ENCODE peak calls at places on chromosomes 1 and 21, in ten cellular contexts. One of them, this sample, is unnamed.

GRCh38 chr1:89955311-89955710 is 39.6 kb upstream of the ZNF326 start:
- DNase-seq in tibial artery: no peak
- DNase-seq in lung microvascular endothelial cell: no peak
- DNase-seq in lower lobe of right lung: no peak
- DNase-seq in midbrain: no peak
- DNase-seq in H7: no peak
- DNase-seq in NCI-H2029: no peak
- DNase-seq in NCI-H2171 treated with DMSO at 0.1 percent for 48 hours: no peak
- DNase-seq in HCT116: no peak
- DNase-seq in EH: no peak
- DNase-seq in this sample: no peak

GRCh38 chr1:91831132-91831930 is 54.6 kb downstream of the TGFBR3 start:
- DNase-seq in tibial artery: no peak
- DNase-seq in lung microvascular endothelial cell: no peak
- DNase-seq in lower lobe of right lung: no peak
- DNase-seq in midbrain: no peak
- DNase-seq in H7: no peak
- DNase-seq in NCI-H2029: peak
- DNase-seq in NCI-H2171 treated with DMSO at 0.1 percent for 48 hours: no peak
- DNase-seq in HCT116: no peak
- DNase-seq in EH: peak
- DNase-seq in this sample: no peak

GRCh38 chr1:31926846-31927660 is 11.1 kb downstream of the PTP4A2 start:
- DNase-seq in tibial artery: no peak
- DNase-seq in lung microvascular endothelial cell: no peak
- DNase-seq in lower lobe of right lung: no peak
- DNase-seq in midbrain: peak
- DNase-seq in H7: no peak
- DNase-seq in NCI-H2029: no peak
- DNase-seq in NCI-H2171 treated with DMSO at 0.1 percent for 48 hours: no peak
- DNase-seq in HCT116: no peak
- DNase-seq in EH: no peak
- DNase-seq in this sample: no peak

GRCh38 chr1:94438692-94439276 is 20.6 kb downstream of the ABCD3 start:
- DNase-seq in tibial artery: no peak
- DNase-seq in lung microvascular endothelial cell: peak
- DNase-seq in lower lobe of right lung: no peak
- DNase-seq in midbrain: no peak
- DNase-seq in H7: no peak
- DNase-seq in NCI-H2029: peak
- DNase-seq in NCI-H2171 treated with DMSO at 0.1 percent for 48 hours: no peak
- DNase-seq in HCT116: no peak
- DNase-seq in EH: peak
- DNase-seq in this sample: no peak

GRCh38 chr1:86928819-86929218 is 14.4 kb downstream of the HS2ST1 start:
- DNase-seq in tibial artery: no peak
- DNase-seq in lung microvascular endothelial cell: no peak
- DNase-seq in lower lobe of right lung: no peak
- DNase-seq in midbrain: no peak
- DNase-seq in H7: no peak
- DNase-seq in NCI-H2029: no peak
- DNase-seq in NCI-H2171 treated with DMSO at 0.1 percent for 48 hours: no peak
- DNase-seq in HCT116: no peak
- DNase-seq in EH: no peak
- DNase-seq in this sample: no peak

GRCh38 chr1:215146252-215146975 is 63.9 kb downstream of the KCNK2 start:
- DNase-seq in tibial artery: no peak
- DNase-seq in lung microvascular endothelial cell: peak
- DNase-seq in lower lobe of right lung: no peak
- DNase-seq in midbrain: peak
- DNase-seq in H7: no peak
- DNase-seq in NCI-H2029: no peak
- DNase-seq in NCI-H2171 treated with DMSO at 0.1 percent for 48 hours: peak
- DNase-seq in HCT116: peak
- DNase-seq in EH: peak
- DNase-seq in this sample: no peak

GRCh38 chr1:99004270-99005141 is at the start of gene PLPPR5:
- DNase-seq in tibial artery: no peak
- DNase-seq in lung microvascular endothelial cell: peak
- DNase-seq in lower lobe of right lung: no peak
- DNase-seq in midbrain: no peak
- DNase-seq in H7: peak
- DNase-seq in NCI-H2029: no peak
- DNase-seq in NCI-H2171 treated with DMSO at 0.1 percent for 48 hours: no peak
- DNase-seq in HCT116: no peak
- DNase-seq in EH: peak
- DNase-seq in this sample: peak

GRCh38 chr21:43721939-43722338 is 3.0 kb downstream of the PDXK start:
- DNase-seq in tibial artery: no peak
- DNase-seq in lung microvascular endothelial cell: no peak
- DNase-seq in lower lobe of right lung: no peak
- DNase-seq in midbrain: no peak
- DNase-seq in H7: no peak
- DNase-seq in NCI-H2029: no peak
- DNase-seq in NCI-H2171 treated with DMSO at 0.1 percent for 48 hours: no peak
- DNase-seq in HCT116: no peak
- DNase-seq in EH: no peak
- DNase-seq in this sample: peak

GRCh38 chr1:47627016-47627415 is 189.2 kb downstream of the FOXD2 start:
- DNase-seq in tibial artery: no peak
- DNase-seq in lung microvascular endothelial cell: no peak
- DNase-seq in lower lobe of right lung: no peak
- DNase-seq in midbrain: no peak
- DNase-seq in H7: peak
- DNase-seq in NCI-H2029: no peak
- DNase-seq in NCI-H2171 treated with DMSO at 0.1 percent for 48 hours: no peak
- DNase-seq in HCT116: no peak
- DNase-seq in EH: no peak
- DNase-seq in this sample: no peak

GRCh38 chr21:42641311-42642218 is 11.9 kb upstream of the PDE9A start:
- DNase-seq in tibial artery: no peak
- DNase-seq in lung microvascular endothelial cell: no peak
- DNase-seq in lower lobe of right lung: peak
- DNase-seq in midbrain: no peak
- DNase-seq in H7: peak
- DNase-seq in NCI-H2029: no peak
- DNase-seq in NCI-H2171 treated with DMSO at 0.1 percent for 48 hours: no peak
- DNase-seq in HCT116: no peak
- DNase-seq in EH: peak
- DNase-seq in this sample: peak

GRCh38 chr1:115980998-115981993 is 5.0 kb downstream of the SLC22A15 start:
- DNase-seq in tibial artery: no peak
- DNase-seq in lung microvascular endothelial cell: peak
- DNase-seq in lower lobe of right lung: no peak
- DNase-seq in midbrain: peak
- DNase-seq in H7: peak
- DNase-seq in NCI-H2029: no peak
- DNase-seq in NCI-H2171 treated with DMSO at 0.1 percent for 48 hours: peak
- DNase-seq in HCT116: peak
- DNase-seq in EH: peak
- DNase-seq in this sample: no peak

GRCh38 chr1:183806650-183807049 is 1.7 kb downstream of the RGL1 start:
- DNase-seq in tibial artery: no peak
- DNase-seq in lung microvascular endothelial cell: no peak
- DNase-seq in lower lobe of right lung: no peak
- DNase-seq in midbrain: no peak
- DNase-seq in H7: no peak
- DNase-seq in NCI-H2029: no peak
- DNase-seq in NCI-H2171 treated with DMSO at 0.1 percent for 48 hours: no peak
- DNase-seq in HCT116: no peak
- DNase-seq in EH: no peak
- DNase-seq in this sample: no peak

GRCh38 chr1:85445906-85446305 is 19.1 kb downstream of the DDAH1 start:
- DNase-seq in tibial artery: no peak
- DNase-seq in lung microvascular endothelial cell: no peak
- DNase-seq in lower lobe of right lung: no peak
- DNase-seq in midbrain: no peak
- DNase-seq in H7: no peak
- DNase-seq in NCI-H2029: no peak
- DNase-seq in NCI-H2171 treated with DMSO at 0.1 percent for 48 hours: no peak
- DNase-seq in HCT116: no peak
- DNase-seq in EH: peak
- DNase-seq in this sample: no peak

GRCh38 chr1:170010443-170010842 is 64.1 kb downstream of the KIFAP3 start:
- DNase-seq in tibial artery: peak
- DNase-seq in lung microvascular endothelial cell: peak
- DNase-seq in lower lobe of right lung: no peak
- DNase-seq in midbrain: no peak
- DNase-seq in H7: peak
- DNase-seq in NCI-H2029: no peak
- DNase-seq in NCI-H2171 treated with DMSO at 0.1 percent for 48 hours: no peak
- DNase-seq in HCT116: peak
- DNase-seq in EH: peak
- DNase-seq in this sample: no peak

GRCh38 chr1:186289943-186290560 is 85.0 kb downstream of the TPR start:
- DNase-seq in tibial artery: no peak
- DNase-seq in lung microvascular endothelial cell: no peak
- DNase-seq in lower lobe of right lung: no peak
- DNase-seq in midbrain: no peak
- DNase-seq in H7: no peak
- DNase-seq in NCI-H2029: no peak
- DNase-seq in NCI-H2171 treated with DMSO at 0.1 percent for 48 hours: no peak
- DNase-seq in HCT116: no peak
- DNase-seq in EH: no peak
- DNase-seq in this sample: no peak

GRCh38 chr1:44660176-44660575 is 14.1 kb downstream of the TMEM53 start:
- DNase-seq in tibial artery: no peak
- DNase-seq in lung microvascular endothelial cell: peak
- DNase-seq in lower lobe of right lung: peak
- DNase-seq in midbrain: peak
- DNase-seq in H7: peak
- DNase-seq in NCI-H2029: peak
- DNase-seq in NCI-H2171 treated with DMSO at 0.1 percent for 48 hours: peak
- DNase-seq in HCT116: no peak
- DNase-seq in EH: no peak
- DNase-seq in this sample: peak

GRCh38 chr1:213399695-213400094 is 348.7 kb downstream of the RPS6KC1 start:
- DNase-seq in tibial artery: no peak
- DNase-seq in lung microvascular endothelial cell: no peak
- DNase-seq in lower lobe of right lung: no peak
- DNase-seq in midbrain: no peak
- DNase-seq in H7: no peak
- DNase-seq in NCI-H2029: no peak
- DNase-seq in NCI-H2171 treated with DMSO at 0.1 percent for 48 hours: no peak
- DNase-seq in HCT116: no peak
- DNase-seq in EH: no peak
- DNase-seq in this sample: no peak

GRCh38 chr21:25331286-25331685 is 276.0 kb downstream of the MRPL39 start:
- DNase-seq in tibial artery: no peak
- DNase-seq in lung microvascular endothelial cell: no peak
- DNase-seq in lower lobe of right lung: no peak
- DNase-seq in midbrain: no peak
- DNase-seq in H7: no peak
- DNase-seq in NCI-H2029: no peak
- DNase-seq in NCI-H2171 treated with DMSO at 0.1 percent for 48 hours: no peak
- DNase-seq in HCT116: no peak
- DNase-seq in EH: no peak
- DNase-seq in this sample: no peak

GRCh38 chr21:44434936-44435635 is 20.2 kb upstream of the LRRC3 start:
- DNase-seq in tibial artery: no peak
- DNase-seq in lung microvascular endothelial cell: no peak
- DNase-seq in lower lobe of right lung: peak
- DNase-seq in midbrain: no peak
- DNase-seq in H7: peak
- DNase-seq in NCI-H2029: no peak
- DNase-seq in NCI-H2171 treated with DMSO at 0.1 percent for 48 hours: no peak
- DNase-seq in HCT116: no peak
- DNase-seq in EH: no peak
- DNase-seq in this sample: peak

GRCh38 chr1:26832249-26832960 is 5.9 kb downstream of the ZDHHC18 start:
- DNase-seq in tibial artery: no peak
- DNase-seq in lung microvascular endothelial cell: no peak
- DNase-seq in lower lobe of right lung: no peak
- DNase-seq in midbrain: no peak
- DNase-seq in H7: no peak
- DNase-seq in NCI-H2029: no peak
- DNase-seq in NCI-H2171 treated with DMSO at 0.1 percent for 48 hours: no peak
- DNase-seq in HCT116: no peak
- DNase-seq in EH: no peak
- DNase-seq in this sample: no peak